ENCODE peak calls at places on chromosomes 11 and 22, in seven cellular contexts. C, I, O, Z, X, Q and T are unnamed samples.

GRCh38 chr22:35311551-35311999 is 11.9 kb downstream of the TOM1 start:
- DNase-seq in I (no peak), Q (no peak), C (no peak), Z (no peak), X (no peak), O (no peak), T (no peak)

GRCh38 chr11:38598413-38598812 is 2000.4 kb upstream of the RAG2 start:
- DNase-seq in Q (no peak), Z (peak), I (no peak), X (no peak), O (no peak), C (peak), T (no peak)

GRCh38 chr11:33500865-33501479 is 199.7 kb downstream of the C11orf91 start:
- DNase-seq in C (peak), Z (peak), O (peak), Q (no peak), X (peak), I (no peak), T (no peak)

GRCh38 chr11:63698976-63699733 is 17.9 kb downstream of the RTN3 start:
- DNase-seq in Q (no peak), C (no peak), O (no peak), I (no peak), Z (peak), X (no peak), T (peak)

GRCh38 chr11:9138612-9139579 is 47.5 kb upstream of the SCUBE2 start:
- DNase-seq in C (no peak), X (peak), O (peak), I (peak), Q (no peak), Z (no peak), T (peak)

GRCh38 chr11:104897891-104898684 is at the start of gene CASP12:
- DNase-seq in I (no peak), Q (no peak), X (peak), C (no peak), O (peak), Z (peak), T (no peak)

GRCh38 chr11:117911694-117912093 is 17.5 kb downstream of the TMPRSS13 start:
- DNase-seq in Z (no peak), X (no peak), O (no peak), C (no peak), Q (peak), I (no peak), T (no peak)

GRCh38 chr11:95242990-95243590 is 12.1 kb upstream of the SESN3 start:
- DNase-seq in O (no peak), Q (no peak), I (no peak), X (no peak), Z (no peak), C (no peak), T (no peak)

GRCh38 chr11:85385561-85385960 is 241.6 kb downstream of the DLG2 start:
- DNase-seq in I (no peak), Q (no peak), O (no peak), C (no peak), Z (no peak), X (no peak), T (no peak)

GRCh38 chr11:119693253-119693815 is 35.7 kb downstream of the NECTIN1 start:
- DNase-seq in I (no peak), X (no peak), C (no peak), Z (no peak), O (no peak), Q (no peak), T (no peak)

GRCh38 chr11:123640677-123641494 is 13.5 kb downstream of the SCN3B start:
- DNase-seq in Q (peak), I (peak), X (peak), O (peak), C (peak), Z (peak), T (peak)

GRCh38 chr11:129423426-129423825 is 47.8 kb downstream of the BARX2 start:
- DNase-seq in X (no peak), C (no peak), Q (no peak), O (no peak), Z (no peak), I (no peak), T (peak)

GRCh38 chr11:69166186-69167115 is 10.7 kb downstream of the SMIM38 start:
- DNase-seq in X (peak), Q (peak), O (peak), I (no peak), C (no peak), Z (peak), T (peak)

GRCh38 chr22:37533995-37534394 is 14.8 kb upstream of the CARD10 start:
- DNase-seq in I (no peak), X (peak), O (peak), C (no peak), Z (no peak), Q (no peak), T (no peak)

GRCh38 chr22:29346659-29347058 is 31.2 kb upstream of the RASL10A start:
- DNase-seq in Z (no peak), X (no peak), I (no peak), C (no peak), Q (no peak), O (no peak), T (no peak)

GRCh38 chr11:86719781-86720463 is 47.5 kb upstream of the ME3 start:
- DNase-seq in X (peak), C (no peak), O (peak), Z (peak), Q (no peak), I (no peak), T (peak)

GRCh38 chr11:79896258-79896657 is 455.4 kb upstream of the TENM4 start:
- DNase-seq in X (peak), Q (no peak), I (no peak), O (peak), C (no peak), Z (no peak), T (no peak)

GRCh38 chr11:86940122-86940777 is 14.9 kb downstream of the FZD4 start:
- DNase-seq in C (no peak), O (peak), Z (peak), Q (no peak), I (no peak), X (peak), T (no peak)

GRCh38 chr11:27416568-27417176 is 53.7 kb upstream of the CCDC34 start:
- DNase-seq in I (no peak), Z (no peak), X (no peak), C (no peak), Q (no peak), O (no peak), T (no peak)

GRCh38 chr11:132260636-132261035 is 890.2 kb downstream of the NTM start:
- DNase-seq in Z (no peak), O (no peak), X (no peak), C (no peak), Q (no peak), I (no peak), T (no peak)

DNA sequence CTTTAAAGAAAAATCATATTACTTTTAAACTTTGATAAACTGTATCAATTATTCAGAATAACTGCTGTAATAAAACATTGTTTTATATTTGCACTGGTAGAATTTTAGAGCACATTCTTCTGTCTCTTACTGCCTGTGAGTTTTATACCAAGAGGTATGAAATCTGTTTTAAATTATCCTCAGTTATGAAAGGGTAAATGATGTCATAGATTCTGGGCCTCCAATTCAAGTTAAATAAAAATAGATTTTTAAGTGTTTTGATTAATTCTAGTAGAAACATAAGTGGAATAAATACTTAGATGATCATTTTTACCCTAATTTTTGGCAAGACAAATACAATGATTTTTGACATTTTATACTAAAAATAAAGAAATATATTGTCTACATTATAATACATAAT is 93.0 kb downstream of the GUCY1A2 start:
- DNase-seq in X (no peak), I (no peak), O (no peak), C (no peak), Q (no peak), Z (no peak), T (no peak)
- H2BK5ac ChIP-seq in X (no peak), I (no peak), O (no peak), C (no peak), Q (no peak), Z (no peak), T (no peak)

GRCh38 chr11:72848846-72849466 is 34.7 kb downstream of the ATG16L2 start:
- DNase-seq in X (peak), Z (peak), C (no peak), Q (peak), O (peak), I (peak), T (no peak)
- H2BK5ac ChIP-seq in X (no peak), Z (no peak), C (no peak), Q (no peak), O (no peak), I (no peak), T (no peak)

GRCh38 chr11:128184981-128185380 is 402.4 kb downstream of the ETS1 start:
- DNase-seq in X (no peak), I (no peak), Q (no peak), O (no peak), Z (no peak), C (no peak), T (no peak)
- H2BK5ac ChIP-seq in X (no peak), I (no peak), Q (no peak), O (no peak), Z (no peak), C (no peak), T (no peak)

GRCh38 chr11:113547739-113548138 is 72.5 kb upstream of the DRD2 start:
- DNase-seq in O (no peak), Q (no peak), Z (no peak), I (no peak), C (no peak), X (no peak), T (no peak)
- H2BK5ac ChIP-seq in O (no peak), Q (no peak), Z (no peak), I (no peak), C (no peak), X (no peak), T (no peak)

GRCh38 chr22:43970037-43970747 is 14.9 kb downstream of the SAMM50 start:
- DNase-seq in Z (no peak), C (no peak), I (no peak), Q (no peak), X (no peak), O (no peak), T (no peak)

GRCh38 chr22:43967069-43967468 is 11.8 kb downstream of the SAMM50 start:
- DNase-seq in Q (no peak), C (no peak), I (no peak), X (no peak), Z (no peak), O (no peak), T (no peak)

GRCh38 chr22:43969021-43969878 is 14.0 kb downstream of the SAMM50 start:
- DNase-seq in I (no peak), C (no peak), X (no peak), Z (no peak), O (no peak), Q (no peak), T (no peak)

GRCh38 chr22:43971112-43971511 is 15.9 kb downstream of the SAMM50 start:
- DNase-seq in C (no peak), Q (no peak), O (no peak), Z (no peak), X (no peak), I (no peak), T (no peak)

DNA sequence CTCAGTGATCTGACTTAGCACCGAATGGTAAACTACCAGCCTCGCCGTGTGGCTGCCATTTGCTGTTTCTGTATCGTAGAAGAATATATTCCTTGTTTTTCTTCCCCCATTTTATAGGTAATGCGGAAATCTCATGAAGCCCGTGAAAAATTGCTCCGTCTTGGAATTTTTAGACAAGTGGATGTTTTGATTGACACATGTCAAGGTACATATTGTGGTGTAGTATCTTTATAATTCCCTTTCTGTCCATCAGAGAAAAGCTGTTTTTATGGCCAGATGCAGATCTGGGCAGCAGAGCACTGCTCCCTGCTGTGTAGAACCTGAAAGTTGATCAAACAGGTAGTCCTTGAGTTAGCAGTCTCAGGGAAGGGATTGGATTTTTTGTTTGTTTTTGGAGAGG is 13.4 kb downstream of the SAMM50 start:
- DNase-seq in Q (no peak), C (no peak), I (no peak), X (no peak), O (no peak), Z (no peak), T (no peak)
- H2BK5ac ChIP-seq in Q (no peak), C (no peak), I (no peak), X (no peak), O (no peak), Z (no peak), T (no peak)

GRCh38 chr11:92667446-92668165 is 301.8 kb upstream of the MTNR1B start:
- DNase-seq in X (no peak), O (no peak), C (peak), Q (peak), Z (peak), I (no peak), T (no peak)

GRCh38 chr11:92675810-92676209 is 293.6 kb upstream of the MTNR1B start:
- DNase-seq in I (no peak), X (no peak), O (no peak), C (no peak), Q (no peak), Z (no peak), T (no peak)

GRCh38 chr11:92675303-92675702 is 294.1 kb upstream of the MTNR1B start:
- DNase-seq in I (no peak), C (no peak), X (no peak), Z (no peak), Q (no peak), O (no peak), T (no peak)

GRCh38 chr11:92670293-92670890 is 299.1 kb upstream of the MTNR1B start:
- DNase-seq in Z (no peak), O (no peak), Q (no peak), C (no peak), I (no peak), X (no peak), T (peak)

DNA sequence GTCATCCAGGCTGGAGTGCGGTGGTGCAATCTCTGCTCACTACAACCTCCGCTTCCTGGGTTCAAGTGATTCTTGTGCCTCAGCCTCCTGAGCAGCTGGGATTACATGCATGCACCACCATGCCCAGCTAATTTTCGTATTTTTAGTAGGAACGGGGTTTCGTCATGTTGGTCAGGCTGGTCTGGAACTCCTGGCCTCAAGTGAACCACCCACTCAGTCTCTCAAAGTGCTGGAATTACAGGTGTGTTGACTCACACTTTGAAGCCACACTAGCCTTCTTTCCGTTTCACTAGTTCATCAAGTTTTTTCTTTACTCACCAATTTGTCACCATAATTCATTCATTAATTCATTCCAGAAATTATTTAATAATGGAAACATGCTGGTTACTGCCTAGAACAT is 298.4 kb upstream of the MTNR1B start:
- DNase-seq in Q (no peak), Z (no peak), I (no peak), C (no peak), X (no peak), O (no peak), T (peak)
- H2BK5ac ChIP-seq in Q (no peak), Z (no peak), I (no peak), C (no peak), X (no peak), O (no peak), T (no peak)